ENCODE peak calls at places on chromosomes 7 and 10, in four cellular contexts. H, Y, N and F are unnamed samples.

GRCh38 chr10:133388973-133389818 is 4.8 kb upstream of the MTG1 start:
- DNase-seq in N (no peak), Y (peak; percentile 23), H (peak; percentile 99), F (no peak)

GRCh38 chr7:109295158-109295557 is 725.5 kb downstream of the DNAJB9 start:
- DNase-seq in H (no peak), N (no peak), Y (no peak), F (no peak)

GRCh38 chr7:84484502-84485079 is 290.0 kb upstream of the SEMA3A start:
- DNase-seq in N (no peak), Y (no peak), H (no peak), F (no peak)

GRCh38 chr7:50690541-50691011 is 92.1 kb downstream of the GRB10 start:
- DNase-seq in H (no peak), Y (no peak), N (no peak), F (no peak)

GRCh38 chr7:154929006-154929726 is 73.8 kb downstream of the PAXIP1 start:
- DNase-seq in N (no peak), H (no peak), Y (no peak), F (no peak)

GRCh38 chr10:111222961-111223360 is 146.1 kb downstream of the ADRA2A start:
- DNase-seq in N (no peak), Y (no peak), H (no peak), F (no peak)

GRCh38 chr10:58993480-58994221 is 182.8 kb upstream of the PHYHIPL start:
- DNase-seq in Y (no peak), H (peak; percentile 63), N (no peak), F (no peak)

GRCh38 chr7:153065021-153065420 is 305.5 kb downstream of the ACTR3B start:
- DNase-seq in H (no peak), Y (no peak), N (peak; percentile 30), F (no peak)

GRCh38 chr7:156764016-156764669 is 123.6 kb downstream of the RNF32 start:
- DNase-seq in Y (peak; percentile 68), N (peak; percentile 68), H (no peak), F (peak; percentile 88)

GRCh38 chr7:22125436-22125835 is 179.7 kb upstream of the CDCA7L start:
- DNase-seq in N (no peak), Y (no peak), H (no peak), F (no peak)

GRCh38 chr7:159007308-159008054 is 137.2 kb downstream of the VIPR2 start:
- DNase-seq in H (no peak), Y (no peak), N (no peak), F (no peak)

GRCh38 chr10:1362589-1363465 is 306.6 kb downstream of the WDR37 start:
- DNase-seq in H (no peak), N (no peak), Y (no peak), F (no peak)

GRCh38 chr7:32846630-32847225 is 44.8 kb downstream of the KBTBD2 start:
- DNase-seq in H (peak; percentile 51), Y (peak; percentile 67), N (peak; percentile 52), F (peak; percentile 74)

GRCh38 chr7:137669706-137670105 is 177.1 kb downstream of the DGKI start:
- DNase-seq in N (no peak), H (no peak), Y (no peak), F (no peak)
- TF ChIP-seq FOXM1 in N (no peak), H (no peak), Y (no peak), F (no peak)

DNA sequence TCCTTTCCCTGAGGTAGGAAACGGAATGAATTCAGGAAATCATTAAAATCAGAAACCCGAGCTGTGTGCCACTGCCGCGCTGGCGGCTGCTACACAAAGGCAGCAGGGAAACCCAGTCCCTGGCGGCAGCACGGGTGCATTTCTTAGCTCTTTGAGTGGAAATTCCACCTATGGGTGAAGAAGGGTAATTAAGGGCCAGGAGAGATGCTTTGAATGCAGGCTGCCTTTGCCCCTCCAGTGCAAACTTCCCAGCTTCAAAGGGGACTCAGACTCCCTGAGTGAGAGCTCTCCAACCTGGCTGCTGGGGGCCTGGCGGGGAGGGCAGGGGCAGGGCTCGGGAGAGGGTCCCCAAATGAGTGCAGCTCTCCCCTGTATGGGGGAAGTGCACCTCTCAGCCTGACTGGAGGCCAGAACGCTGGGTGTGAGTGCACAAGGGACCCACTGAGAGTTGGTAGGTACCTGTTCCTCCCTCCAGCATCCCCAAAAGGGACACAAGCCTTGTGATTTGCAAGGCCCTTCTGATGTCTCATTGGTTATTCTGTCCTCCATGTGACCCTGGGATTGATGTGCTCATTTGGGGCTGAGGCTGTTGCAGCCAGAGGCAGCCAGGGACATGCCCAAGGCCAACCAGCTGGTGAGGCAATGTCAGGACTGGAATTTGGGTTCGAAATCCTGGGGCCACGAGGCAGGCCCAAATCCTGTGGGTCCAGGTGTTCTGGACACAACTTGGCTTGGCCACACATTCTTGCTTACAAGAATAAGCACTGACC is 16.3 kb upstream of the ZMIZ1 start:
- DNase-seq in N (peak; percentile 52), Y (peak; percentile 66), H (no peak), F (peak; percentile 46)
- TF ChIP-seq SP1 in N (no peak), Y (no peak), H (no peak), F (no peak)

GRCh38 chr7:128868624-128869137 is 6.0 kb downstream of the ATP6V1F start:
- DNase-seq in Y (no peak), N (no peak), H (no peak), F (no peak)
- TF ChIP-seq FOXM1 in Y (no peak), N (no peak), H (no peak), F (no peak)

GRCh38 chr10:70692043-70692603 is 19.8 kb downstream of the ADAMTS14 start:
- DNase-seq in N (no peak), Y (no peak), H (no peak), F (no peak)

GRCh38 chr10:70694410-70695179 is 22.3 kb downstream of the ADAMTS14 start:
- DNase-seq in N (no peak), Y (no peak), H (no peak), F (no peak)

GRCh38 chr10:70699063-70699658 is 26.9 kb downstream of the ADAMTS14 start:
- DNase-seq in Y (no peak), N (no peak), H (no peak), F (no peak)

GRCh38 chr10:70693619-70694286 is 21.4 kb downstream of the ADAMTS14 start:
- DNase-seq in H (no peak), N (no peak), Y (peak; percentile 73), F (no peak)

GRCh38 chr10:70695241-70696030 is 23.1 kb downstream of the ADAMTS14 start:
- DNase-seq in Y (peak; percentile 72), H (no peak), N (no peak), F (no peak)
- TF ChIP-seq SP1 in Y (no peak), H (no peak), N (no peak), F (no peak)

DNA sequence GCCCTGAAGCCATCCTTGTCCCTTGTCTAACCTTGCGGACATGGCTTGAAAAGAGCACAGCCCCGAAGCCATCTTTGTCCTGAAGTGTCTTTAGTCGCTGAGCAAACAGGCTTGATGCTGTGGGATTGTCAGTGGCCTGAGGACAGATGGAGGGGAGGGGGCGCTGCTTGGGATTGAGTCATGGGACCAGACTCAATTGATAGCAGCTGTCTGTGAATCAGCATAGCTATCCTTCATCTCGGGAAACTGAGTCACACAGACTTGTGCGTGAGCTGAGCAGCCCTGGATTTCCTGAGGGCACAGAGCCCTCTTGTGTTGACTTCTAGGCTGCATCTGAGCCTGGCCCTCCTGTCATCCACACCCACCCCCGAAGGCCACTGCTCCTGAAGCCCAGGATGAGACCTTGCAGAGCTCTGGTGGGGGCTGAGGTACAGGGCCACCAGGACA is 14.4 kb downstream of the MYO1G start:
- DNase-seq in Y (peak; percentile 42), H (no peak), N (no peak), F (peak; percentile 42)
- TF ChIP-seq FOXM1 in Y (no peak), H (no peak), N (no peak), F (no peak)

GRCh38 chr7:27178366-27178765 is 4.2 kb upstream of the HOXA10 start:
- DNase-seq in N (no peak), Y (no peak), H (no peak), F (peak; percentile 8)
- TF ChIP-seq SP1 in N (no peak), Y (no peak), H (no peak), F (no peak)